ENCODE peak calls at places on chromosomes 1 and 21, in eight cellular contexts. W, K, Z, Y, O, V, I and N are unnamed samples.

GRCh38 chr1:212485895-212486590 is 53.3 kb downstream of the NENF start:
- DNase-seq in W (peak; percentile 88), K (peak; percentile 85), Z (peak; percentile 94), Y (peak; percentile 35), O (peak; percentile 65), V (no peak), I (peak; percentile 94), N (peak; percentile 88)

GRCh38 chr1:234533034-234533571 is 54.1 kb upstream of the TARBP1 start:
- DNase-seq in W (peak; percentile 98), K (peak; percentile 87), Z (peak; percentile 89), Y (peak; percentile 53), O (peak; percentile 39), V (no peak), I (no peak), N (peak; percentile 98)

GRCh38 chr1:241857131-241857530 is 9.1 kb downstream of the EXO1 start:
- DNase-seq in W (peak; percentile 37), K (no peak), Z (no peak), Y (no peak), O (peak; percentile 30), V (no peak), I (no peak), N (no peak)

GRCh38 chr1:171788696-171789095 is 7.2 kb downstream of the METTL13 start:
- DNase-seq in W (peak; percentile 92), K (no peak), Z (peak; percentile 93), Y (no peak), O (peak; percentile 44), V (no peak), I (peak; percentile 9), N (peak; percentile 94)

GRCh38 chr1:186275818-186276217 is 99.2 kb downstream of the TPR start:
- DNase-seq in W (peak; percentile 30), K (no peak), Z (no peak), Y (no peak), O (no peak), V (no peak), I (no peak), N (peak; percentile 9)

GRCh38 chr1:107795994-107796393 is 169.0 kb downstream of the VAV3 start:
- DNase-seq in W (no peak), K (no peak), Z (no peak), Y (no peak), O (no peak), V (no peak), I (no peak), N (no peak)

GRCh38 chr1:29145739-29146437 is 22.2 kb upstream of the TMEM200B start:
- DNase-seq in W (peak; percentile 89), K (no peak), Z (peak; percentile 94), Y (no peak), O (no peak), V (no peak), I (no peak), N (peak; percentile 84)

GRCh38 chr21:23725576-23725975 is 1881.7 kb downstream of the MRPL39 start:
- DNase-seq in W (no peak), K (no peak), Z (no peak), Y (no peak), O (no peak), V (no peak), I (no peak), N (no peak)

GRCh38 chr1:170619167-170620030 is 44.5 kb upstream of the PRRX1 start:
- DNase-seq in W (peak; percentile 50), K (no peak), Z (peak; percentile 28), Y (no peak), O (peak; percentile 29), V (no peak), I (peak; percentile 68), N (no peak)